ENCODE peak calls at places on chromosomes 16 and 17, in ten cellular contexts. S is fibroblast of lung, N is neural progenitor cell, J is progenitor cell of endocrine pancreas, Z is MCF 10A, Q is heart right ventricle, H is heart left ventricle, F is brain microvascular endothelial cell, K is nephron progenitor cell, M is cardiac fibroblast. V is an unnamed sample.

GRCh38 chr17:68229619-68230018 is 18.2 kb upstream of the AMZ2 start:
- DNase-seq in S (no peak), N (no peak), J (no peak), Z (no peak), Q (no peak), H (no peak), F (no peak), K (no peak), M (no peak), V (no peak)

GRCh38 chr16:67260426-67261063 is 11.8 kb downstream of the SLC9A5 start:
- DNase-seq in S (peak; percentile 69), N (peak; percentile 64), J (no peak), Z (peak; percentile 67), Q (no peak), H (no peak), F (peak; percentile 45), K (no peak), M (peak; percentile 75), V (peak; percentile 65)

GRCh38 chr17:78040561-78041400 is 82.3 kb downstream of the TNRC6C start:
- DNase-seq in S (peak; percentile 65), N (no peak), J (no peak), Z (peak; percentile 77), Q (peak; percentile 54), H (peak; percentile 50), F (peak; percentile 43), K (no peak), M (peak; percentile 61), V (no peak)

GRCh38 chr17:82611140-82612058 is 36.8 kb downstream of the WDR45B start:
- DNase-seq in S (peak; percentile 57), N (no peak), J (no peak), Z (peak; percentile 50), Q (no peak), H (no peak), F (no peak), K (no peak), M (peak; percentile 53), V (no peak)

GRCh38 chr17:13346081-13346533 is 255.6 kb downstream of the HS3ST3A1 start:
- DNase-seq in S (peak; percentile 98), N (no peak), J (no peak), Z (peak; percentile 99), Q (no peak), H (no peak), F (peak; percentile 98), K (no peak), M (peak; percentile 98), V (peak; percentile 95)

GRCh38 chr16:56294014-56294413 is 102.7 kb downstream of the GNAO1 start:
- DNase-seq in S (no peak), N (no peak), J (no peak), Z (no peak), Q (no peak), H (no peak), F (no peak), K (no peak), M (no peak), V (no peak)

GRCh38 chr16:86554917-86555762 is at the start of gene MTHFSD:
- DNase-seq in S (peak; percentile 92), N (peak; percentile 97), J (peak; percentile 76), Z (peak; percentile 87), Q (peak; percentile 93), H (peak; percentile 94), F (peak; percentile 84), K (peak; percentile 90), M (peak; percentile 91), V (peak; percentile 73)

GRCh38 chr17:47651704-47652103 is 2.0 kb downstream of the KPNB1 start:
- DNase-seq in S (no peak), N (no peak), J (no peak), Z (no peak), Q (no peak), H (no peak), F (no peak), K (no peak), M (no peak), V (no peak)

GRCh38 chr17:2108170-2108569 is 53.3 kb downstream of the HIC1 start:
- DNase-seq in S (no peak), N (no peak), J (no peak), Z (no peak), Q (no peak), H (no peak), F (no peak), K (no peak), M (no peak), V (no peak)

GRCh38 chr17:53818271-53818670 is 4.5 kb upstream of the KIF2B start:
- DNase-seq in S (no peak), N (no peak), J (no peak), Z (no peak), Q (no peak), H (no peak), F (no peak), K (no peak), M (no peak), V (no peak)

GRCh38 chr16:29698042-29698441 is 19.1 kb downstream of the QPRT start:
- DNase-seq in S (no peak), N (no peak), J (no peak), Z (no peak), Q (no peak), H (no peak), F (no peak), K (no peak), M (no peak), V (no peak)

GRCh38 chr17:17320911-17321220 is 17.7 kb downstream of the NT5M start:
- DNase-seq in S (no peak), N (no peak), J (no peak), Z (no peak), Q (no peak), H (no peak), F (no peak), K (no peak), M (no peak), V (no peak)

GRCh38 chr16:77468831-77469230 is 34.0 kb upstream of the ADAMTS18 start:
- DNase-seq in S (no peak), N (peak; percentile 64), J (no peak), Z (no peak), Q (peak; percentile 4), H (no peak), F (no peak), K (no peak), M (no peak), V (no peak)
- TF ChIP-seq CTCF in S (no peak), N (no peak), J (no peak), Z (no peak), Q (no peak), H (no peak), F (no peak), K (no peak), M (no peak), V (no peak)

DNA sequence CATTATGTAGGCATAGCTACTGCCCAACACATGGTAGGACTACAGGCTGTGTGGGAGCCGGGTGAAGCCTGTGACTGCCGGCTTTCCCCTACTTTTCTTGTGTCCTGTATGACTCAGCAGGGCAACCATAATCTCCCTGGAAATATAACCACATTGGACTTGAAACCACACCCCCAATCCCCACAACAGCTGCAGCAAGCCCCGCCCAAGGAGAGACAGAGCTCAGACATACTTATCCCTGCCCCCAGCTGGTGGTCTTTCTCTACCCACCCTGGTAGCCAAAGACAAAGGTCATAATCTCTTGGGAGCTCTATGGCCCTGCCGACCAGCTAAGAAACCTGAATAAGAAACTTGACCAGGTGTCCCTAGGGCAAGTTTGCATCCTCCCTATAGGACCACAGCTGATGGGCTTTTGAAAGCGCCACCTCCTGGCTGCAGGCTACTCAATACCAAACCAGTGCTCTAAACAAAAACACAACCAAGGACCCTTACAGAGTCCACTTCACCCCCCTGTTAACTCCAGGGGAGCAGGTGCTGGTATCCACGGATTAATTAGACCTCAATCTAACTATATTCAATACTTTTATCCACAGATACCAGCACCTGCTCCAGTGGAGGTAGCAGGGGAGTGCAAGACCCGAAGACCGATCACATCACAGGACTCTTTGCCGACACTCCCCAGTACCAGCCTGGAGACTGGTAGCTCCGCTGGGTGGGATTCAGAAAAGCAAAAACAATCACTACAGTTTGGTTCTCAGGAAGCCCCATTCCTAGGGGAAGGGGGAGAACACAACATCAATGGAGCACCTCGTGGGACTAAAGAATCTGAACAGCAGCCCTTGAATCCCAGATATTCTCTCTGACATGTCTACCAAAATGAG is 91.2 kb downstream of the IRX5 start:
- DNase-seq in S (no peak), N (peak; percentile 49), J (no peak), Z (peak; percentile 57), Q (no peak), H (no peak), F (peak; percentile 75), K (no peak), M (peak; percentile 57), V (peak; percentile 56)
- TF ChIP-seq CTCF in S (no peak), N (peak; percentile 57), J (peak; percentile 33), Z (no peak), Q (peak; percentile 33), H (peak; percentile 7), F (peak; percentile 35), K (no peak), M (no peak), V (peak; percentile 22)

DNA sequence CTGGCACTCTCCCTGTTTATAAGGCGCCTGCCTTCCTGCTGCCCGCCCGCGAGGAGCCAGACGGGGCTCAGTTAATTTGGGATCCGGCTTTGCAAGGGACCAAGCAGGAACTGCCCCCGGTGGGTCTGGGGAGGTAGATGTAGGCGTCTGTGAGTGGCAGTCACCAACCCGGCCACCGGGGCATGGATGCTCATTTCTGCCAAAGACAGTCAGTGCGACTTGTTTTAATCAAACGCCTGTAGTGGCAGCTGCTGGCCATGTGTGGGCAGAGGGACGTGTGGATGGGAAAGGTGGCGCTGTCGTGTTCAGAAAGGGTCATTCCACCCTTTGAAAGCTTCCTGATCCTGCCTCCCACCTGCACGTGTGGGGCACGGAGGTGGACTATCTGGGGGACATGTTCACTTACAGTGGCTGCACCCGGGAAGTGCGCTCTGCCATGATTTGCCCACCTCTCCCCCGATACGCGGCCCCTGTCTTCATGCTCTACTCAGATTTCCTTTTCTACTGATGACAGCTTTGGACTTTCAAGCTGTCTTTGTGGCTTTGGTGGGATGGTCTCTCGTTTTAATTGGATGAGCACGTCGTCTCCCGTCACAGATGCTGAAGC is 60.3 kb upstream of the CIBAR2 start:
- DNase-seq in S (peak; percentile 49), N (peak; percentile 69), J (no peak), Z (peak; percentile 18), Q (no peak), H (no peak), F (no peak), K (peak; percentile 43), M (no peak), V (no peak)
- TF ChIP-seq CTCF in S (peak; percentile 38), N (peak; percentile 58), J (peak; percentile 51), Z (no peak), Q (peak; percentile 60), H (peak; percentile 54), F (peak; percentile 34), K (no peak), M (no peak), V (peak; percentile 25)

DNA sequence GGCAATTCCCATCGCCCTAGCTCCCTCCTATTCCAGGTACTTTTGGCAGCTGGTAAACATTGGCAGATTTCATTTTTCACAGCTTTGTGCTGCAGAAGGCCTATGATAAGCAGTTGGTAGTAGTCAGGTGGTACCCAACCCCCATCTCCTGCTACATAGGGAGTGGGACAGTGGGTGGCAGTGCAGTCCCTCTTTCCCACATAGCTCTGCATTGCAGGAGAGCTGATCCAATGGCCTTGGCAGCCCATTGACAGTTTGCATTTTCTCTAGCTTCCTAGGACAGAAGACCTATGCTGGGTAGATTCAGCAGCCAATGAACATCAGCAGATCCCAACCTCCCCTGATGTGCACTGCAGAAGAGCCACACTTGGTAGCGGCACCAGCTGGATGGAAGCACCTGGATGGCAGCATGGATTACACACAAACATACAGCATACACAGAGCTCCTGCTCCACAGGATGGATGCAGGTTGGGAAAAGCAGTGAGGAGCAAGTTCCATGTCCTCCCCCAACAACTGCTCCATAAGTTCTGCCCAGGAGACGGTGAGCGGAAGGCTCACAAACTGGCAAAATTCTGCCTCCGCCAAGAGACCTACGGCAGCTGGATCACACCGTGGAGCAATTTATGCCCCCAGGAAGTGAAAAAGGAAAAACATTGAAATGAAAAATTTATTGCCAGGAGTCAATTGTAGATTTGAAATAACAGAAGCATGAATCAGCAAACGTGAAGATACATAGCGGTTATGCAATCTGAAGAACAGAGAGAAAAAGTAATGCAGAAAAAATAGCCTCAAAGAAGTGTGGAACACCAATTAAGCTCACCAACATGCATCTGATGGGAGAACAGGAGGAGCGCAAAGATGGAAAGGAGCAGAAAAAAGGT is 95.7 kb downstream of the CACNG1 start:
- DNase-seq in S (no peak), N (peak; percentile 23), J (no peak), Z (peak; percentile 66), Q (no peak), H (no peak), F (no peak), K (no peak), M (peak; percentile 68), V (no peak)
- TF ChIP-seq CTCF in S (no peak), N (peak; percentile 22), J (no peak), Z (no peak), Q (peak; percentile 18), H (no peak), F (peak; percentile 20), K (no peak), M (no peak), V (no peak)

V was measured in HFF-Myc.